ENCODE peak calls at places on chromosomes 3 and 15, in nine cellular contexts. U is progenitor cell of endocrine pancreas; E is stimulated activated CD4-positive, alpha-beta T cell treated with anti-CD3 and anti-CD28 coated beads, TNF-alpha, amount 100 ng/mL, for 24 hours; N is GM18507; L is GM10248; P is HCEC 1CT; H is amniotic stem cell; I is AG10803; Q is activated effector memory CD4-positive, alpha-beta T cell treated with anti-CD3 and anti-CD28 coated beads, Interleukin-2, amount 50 U/mL, for 16 hours. W is an unnamed sample.

GRCh38 chr15:98126326-98127090 is 166.0 kb downstream of the ARRDC4 start:
- DNase-seq in U (no peak), E (no peak), N (no peak), L (no peak), P (no peak), H (no peak), I (peak; percentile 48), Q (no peak), W (peak; percentile 26)

GRCh38 chr3:42118762-42119361 is 27.7 kb downstream of the TRAK1 start:
- DNase-seq in U (no peak), E (no peak), N (peak; percentile 66), L (peak; percentile 83), P (peak; percentile 32), H (no peak), I (no peak), Q (peak; percentile 48), W (peak; percentile 16)

GRCh38 chr3:151864423-151865101 is 8.9 kb upstream of the SUCNR1 start:
- DNase-seq in U (no peak), E (no peak), N (no peak), L (no peak), P (peak; percentile 80), H (peak; percentile 54), I (peak; percentile 82), Q (no peak), W (peak; percentile 42)

GRCh38 chr15:39128746-39129145 is 452.1 kb upstream of the THBS1 start:
- DNase-seq in U (no peak), E (no peak), N (no peak), L (no peak), P (peak; percentile 45), H (no peak), I (no peak), Q (no peak), W (peak; percentile 20)

GRCh38 chr3:107356706-107357105 is 20.5 kb upstream of the CCDC54 start:
- DNase-seq in U (no peak), E (no peak), N (no peak), L (no peak), P (no peak), H (no peak), I (no peak), Q (no peak), W (no peak)

GRCh38 chr15:81547517-81548132 is 173.6 kb upstream of the TMC3 start:
- DNase-seq in U (no peak), E (no peak), N (no peak), L (no peak), P (no peak), H (no peak), I (no peak), Q (no peak), W (no peak)

GRCh38 chr3:197350446-197350845 is 52.0 kb upstream of the DLG1 start:
- DNase-seq in U (no peak), E (no peak), N (no peak), L (no peak), P (no peak), H (no peak), I (no peak), Q (no peak), W (no peak)

GRCh38 chr3:7744850-7745249 is 756.8 kb upstream of the LMCD1 start:
- DNase-seq in U (no peak), E (no peak), N (no peak), L (no peak), P (no peak), H (no peak), I (no peak), Q (no peak), W (no peak)

GRCh38 chr3:36954452-36955134 is 9.7 kb upstream of the TRANK1 start:
- DNase-seq in U (no peak), E (no peak), N (no peak), L (no peak), P (peak; percentile 40), H (no peak), I (no peak), Q (no peak), W (no peak)

GRCh38 chr3:67550541-67550940 is 103.9 kb downstream of the SUCLG2 start:
- DNase-seq in U (no peak), E (no peak), N (no peak), L (no peak), P (no peak), H (no peak), I (no peak), Q (no peak), W (no peak)

GRCh38 chr3:78281381-78281780 is 1241.5 kb downstream of the ROBO2 start:
- DNase-seq in U (no peak), E (no peak), N (no peak), L (no peak), P (no peak), H (no peak), I (no peak), Q (no peak), W (no peak)

GRCh38 chr3:191235331-191236314 is 36.6 kb downstream of the OSTN start:
- DNase-seq in U (no peak), E (no peak), N (peak; percentile 54), L (peak; percentile 75), P (peak; percentile 72), H (no peak), I (peak; percentile 77), Q (no peak), W (no peak)

GRCh38 chr3:62662680-62663079 is 212.5 kb downstream of the CADPS start:
- DNase-seq in U (no peak), E (no peak), N (no peak), L (no peak), P (no peak), H (no peak), I (no peak), Q (no peak), W (no peak)

GRCh38 chr15:77715860-77716259 is 83.1 kb upstream of the LINGO1 start:
- DNase-seq in U (no peak), E (no peak), N (no peak), L (no peak), P (no peak), H (no peak), I (no peak), Q (no peak), W (no peak)

GRCh38 chr3:102098130-102098885 is 249.0 kb downstream of the NFKBIZ start:
- DNase-seq in U (no peak), E (no peak), N (no peak), L (no peak), P (no peak), H (no peak), I (no peak), Q (no peak), W (no peak)

GRCh38 chr3:119743921-119744320 is 38.0 kb upstream of the NR1I2 start:
- DNase-seq in U (no peak), E (no peak), N (no peak), L (no peak), P (no peak), H (no peak), I (no peak), Q (no peak), W (no peak)

GRCh38 chr3:196287066-196287404 is 491 bp downstream of the PCYT1A start:
- DNase-seq in U (no peak), E (no peak), N (no peak), L (no peak), P (peak; percentile 27), H (no peak), I (peak; percentile 25), Q (peak; percentile 76), W (no peak)

GRCh38 chr3:194312743-194313281 is 38.3 kb downstream of the CPN2 start:
- DNase-seq in U (no peak), E (no peak), N (no peak), L (no peak), P (no peak), H (no peak), I (peak; percentile 80), Q (peak; percentile 54), W (peak; percentile 80)

GRCh38 chr3:149435936-149436885 is 38.3 kb upstream of the TM4SF4 start:
- DNase-seq in U (no peak), E (no peak), N (no peak), L (no peak), P (no peak), H (no peak), I (peak; percentile 21), Q (no peak), W (no peak)

GRCh38 chr3:30464381-30464780 is 142.0 kb upstream of the TGFBR2 start:
- DNase-seq in U (no peak), E (no peak), N (no peak), L (no peak), P (no peak), H (no peak), I (no peak), Q (no peak), W (no peak)

GRCh38 chr15:70535071-70535954 is 228.0 kb downstream of the UACA start:
- DNase-seq in U (no peak), E (peak; percentile 43), N (no peak), L (peak; percentile 40), P (no peak), H (no peak), I (no peak), Q (peak; percentile 77), W (no peak)

GRCh38 chr3:28286595-28286994 is 45.2 kb downstream of the CMC1 start:
- DNase-seq in U (no peak), E (no peak), N (no peak), L (peak; percentile 15), P (peak; percentile 64), H (no peak), I (peak; percentile 52), Q (no peak), W (peak; percentile 16)

GRCh38 chr3:117252208-117252607 is 542.6 kb downstream of the TUSC7 start:
- DNase-seq in U (no peak), E (no peak), N (no peak), L (no peak), P (no peak), H (no peak), I (no peak), Q (no peak), W (peak; percentile 6)

GRCh38 chr3:178422406-178422805 is 113.8 kb upstream of the KCNMB2 start:
- DNase-seq in U (no peak), E (no peak), N (no peak), L (no peak), P (no peak), H (no peak), I (no peak), Q (no peak), W (no peak)

GRCh38 chr3:71210257-71211002 is 373.1 kb downstream of the FOXP1 start:
- DNase-seq in U (no peak), E (no peak), N (no peak), L (no peak), P (peak; percentile 59), H (no peak), I (peak; percentile 63), Q (no peak), W (no peak)

GRCh38 chr15:75673426-75674247 is 25.9 kb downstream of the SNX33 start:
- DNase-seq in U (no peak), E (no peak), N (no peak), L (no peak), P (peak; percentile 79), H (peak; percentile 45), I (peak; percentile 81), Q (no peak), W (no peak)

GRCh38 chr3:186002884-186003472 is 65.2 kb upstream of the TRA2B start:
- DNase-seq in U (no peak), E (peak; percentile 8), N (no peak), L (no peak), P (peak; percentile 77), H (no peak), I (peak; percentile 30), Q (no peak), W (no peak)

GRCh38 chr3:139140553-139140952 is 95.9 kb upstream of the PRR23C start:
- DNase-seq in U (no peak), E (no peak), N (no peak), L (no peak), P (no peak), H (no peak), I (no peak), Q (no peak), W (no peak)

W was measured in RCC 7860.